ENCODE peak calls at places on chromosome 3, in seven cellular contexts. X is A549; N is activated CD4-positive, CD25-positive, alpha-beta regulatory T cell; H is kidney tubule cell; A is HCEC 1CT; K is CD4-positive, alpha-beta memory T cell; U is T-helper 1 cell. B is an unnamed sample.

GRCh38 chr3:28576590-28577220 is 228.1 kb upstream of the AZI2 start:
- DNase-seq in X (no peak), K (no peak), U (no peak), A (no peak), N (no peak), H (no peak), B (no peak)

GRCh38 chr3:183252973-183253363 is at the start of gene B3GNT5:
- DNase-seq in X (no peak), H (peak; percentile 80), K (peak; percentile 21), U (no peak), N (no peak), A (no peak), B (peak; percentile 83)

GRCh38 chr3:149808209-149808829 is 4.7 kb upstream of the RNF13 start:
- DNase-seq in K (peak; percentile 39), X (peak; percentile 60), A (peak; percentile 80), U (no peak), N (peak; percentile 8), H (peak; percentile 83), B (peak; percentile 90)

GRCh38 chr3:72891053-72891855 is 3.4 kb downstream of the GXYLT2 start:
- DNase-seq in N (no peak), X (no peak), U (no peak), K (no peak), H (peak; percentile 73), A (peak; percentile 98), B (no peak)

GRCh38 chr3:49618412-49618811 is 55.7 kb upstream of the APEH start:
- DNase-seq in X (no peak), H (no peak), A (no peak), U (no peak), K (no peak), N (no peak), B (no peak)

GRCh38 chr3:122938756-122939425 is 88.7 kb downstream of the SEMA5B start:
- DNase-seq in X (no peak), H (no peak), K (no peak), A (no peak), N (no peak), U (no peak), B (no peak)

GRCh38 chr3:56783644-56784451 is 17.9 kb downstream of the ARHGEF3 start:
- DNase-seq in K (peak; percentile 84), A (no peak), N (peak; percentile 50), U (peak; percentile 9), H (peak; percentile 15), X (peak; percentile 8), B (peak; percentile 61)

GRCh38 chr3:182309120-182309519 is 484.2 kb upstream of the ATP11B start:
- DNase-seq in N (no peak), A (no peak), H (peak; percentile 78), U (no peak), X (no peak), K (no peak), B (peak; percentile 32)

GRCh38 chr3:42539871-42540714 is 37.6 kb downstream of the VIPR1 start:
- DNase-seq in X (peak; percentile 53), A (no peak), U (peak; percentile 47), N (peak; percentile 27), K (peak; percentile 47), H (peak; percentile 62), B (peak; percentile 76)

GRCh38 chr3:169250000-169250399 is 413.5 kb downstream of the MECOM start:
- DNase-seq in X (no peak), A (no peak), U (no peak), H (peak; percentile 37), N (no peak), K (no peak), B (no peak)

GRCh38 chr3:172089250-172089649 is 49.9 kb downstream of the FNDC3B start:
- DNase-seq in A (peak; percentile 76), H (no peak), K (no peak), X (no peak), U (no peak), N (no peak), B (no peak)

GRCh38 chr3:43969944-43970343 is 271.7 kb upstream of the TOPAZ1 start:
- DNase-seq in N (no peak), U (no peak), X (no peak), A (no peak), H (no peak), K (no peak), B (no peak)

GRCh38 chr3:150251654-150252053 is 156.4 kb upstream of the TSC22D2 start:
- DNase-seq in K (no peak), U (no peak), N (no peak), X (no peak), A (peak; percentile 74), H (peak; percentile 52), B (peak; percentile 26)